ENCODE peak calls at places on chromosomes 11 and 22, in seven cellular contexts. V is mammary epithelial cell, F is fibroblast of mammary gland, S is Peyer's patch, W is lower leg skin, A is stomach, O is transverse colon. M is an unnamed sample.

GRCh38 chr11:16097543-16097942 is 258.8 kb downstream of the SOX6 start:
- DNase-seq in O (peak), A (no peak), V (peak), S (peak), F (no peak), W (peak), M (no peak)

GRCh38 chr11:108931168-108931567 is 266.3 kb downstream of the DDX10 start:
- DNase-seq in V (no peak), S (no peak), F (peak), O (no peak), A (no peak), W (no peak), M (no peak)

GRCh38 chr11:61814242-61814957 is 2.4 kb downstream of the FADS1 start:
- DNase-seq in S (no peak), W (peak), F (peak), V (peak), A (no peak), O (peak), M (no peak)

GRCh38 chr22:27580311-27580897 is 221.2 kb downstream of the MN1 start:
- DNase-seq in S (no peak), F (peak), W (no peak), O (no peak), A (no peak), V (no peak), M (no peak)

GRCh38 chr22:40051322-40051721 is 56.6 kb downstream of the FAM83F start:
- DNase-seq in V (no peak), W (no peak), A (no peak), O (no peak), F (no peak), S (no peak), M (no peak)

GRCh38 chr11:16081756-16082531 is 274.4 kb downstream of the SOX6 start:
- DNase-seq in V (no peak), W (no peak), S (no peak), F (no peak), A (no peak), O (no peak), M (no peak)

GRCh38 chr11:17021550-17021949 is 7.3 kb upstream of the PLEKHA7 start:
- DNase-seq in S (no peak), W (no peak), F (no peak), A (no peak), O (no peak), V (no peak), M (no peak)

GRCh38 chr11:35725880-35726279 is 63.3 kb downstream of the TRIM44 start:
- DNase-seq in W (no peak), F (peak), S (peak), O (no peak), V (peak), A (no peak), M (no peak)

GRCh38 chr11:44930588-44931302 is 19.9 kb downstream of the TP53I11 start:
- DNase-seq in O (no peak), S (no peak), F (no peak), W (no peak), A (no peak), V (no peak), M (no peak)

GRCh38 chr11:62430350-62430749 is 11.5 kb downstream of the SCGB1A1 start:
- DNase-seq in S (no peak), A (no peak), W (no peak), V (no peak), O (no peak), F (peak), M (no peak)

DNA sequence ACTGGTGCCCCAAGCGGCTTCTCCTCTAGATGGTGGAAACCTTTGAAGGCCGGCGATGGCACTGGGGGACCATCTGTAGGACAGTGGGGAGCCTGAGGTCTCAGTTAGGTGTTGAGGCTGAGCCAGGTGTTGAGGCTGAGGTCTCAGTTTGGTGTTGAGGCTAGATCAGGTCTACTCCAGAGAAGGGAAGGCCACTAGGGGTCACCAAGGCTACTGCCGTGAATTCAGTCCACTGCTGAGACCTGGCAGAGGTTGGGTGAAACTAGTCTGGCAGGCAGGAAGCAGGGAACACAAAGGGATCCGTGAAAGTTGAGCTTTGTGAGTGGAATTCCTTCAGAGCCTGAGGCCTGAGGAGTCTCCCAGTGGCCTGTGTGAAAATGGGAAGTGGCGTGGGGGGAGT is 123.8 kb upstream of the FGF3 start:
- DNase-seq in A (peak), O (no peak), S (no peak), W (no peak), F (no peak), V (peak), M (no peak)
- TF ChIP-seq CTCF in A (no peak), O (peak), S (no peak), W (no peak), F (no peak), V (peak), M (no peak)

DNA sequence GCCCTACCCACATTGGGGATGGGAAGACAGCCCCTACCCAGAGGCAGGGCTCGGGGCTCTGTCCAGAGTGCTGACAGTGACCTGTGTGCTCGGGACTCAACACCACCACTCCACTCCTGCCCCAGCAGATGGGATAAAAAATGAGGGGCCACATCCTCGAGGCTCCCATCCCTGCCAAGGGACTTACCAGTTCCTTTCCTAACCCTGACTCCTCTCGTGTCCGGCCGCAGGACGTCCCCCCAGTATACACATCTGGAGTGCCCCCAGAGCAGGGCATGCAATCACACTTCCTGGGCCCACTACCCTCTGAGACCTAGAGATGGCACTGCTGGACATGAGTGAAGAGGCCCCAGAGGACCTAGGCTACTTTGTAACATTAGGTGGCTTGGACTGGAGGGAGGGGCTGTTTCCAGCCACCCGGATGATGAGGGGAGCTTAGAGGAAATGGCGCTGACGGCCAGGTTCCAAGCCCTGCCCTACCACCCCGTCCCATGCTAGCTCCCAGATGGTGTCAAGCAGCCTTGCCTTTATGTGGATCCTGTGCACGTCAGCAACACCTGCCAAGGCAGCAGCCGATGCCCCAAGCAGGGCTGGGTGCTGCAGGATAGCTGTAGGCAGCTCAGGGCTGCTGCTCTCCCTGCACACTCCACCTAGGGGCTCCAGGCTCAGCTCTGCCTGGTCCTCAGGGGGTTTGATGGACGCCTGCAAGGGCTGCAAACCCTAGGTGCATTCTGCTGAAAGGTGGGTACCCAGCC is 86.6 kb downstream of the DGCR2 start:
- DNase-seq in W (no peak), F (no peak), A (peak), V (no peak), S (peak), O (no peak), M (no peak)
- TF ChIP-seq CTCF in W (no peak), F (no peak), A (no peak), V (peak), S (no peak), O (no peak), M (no peak)

GRCh38 chr11:75403037-75403436 is 3.7 kb downstream of the RPS3 start:
- DNase-seq in F (no peak), W (no peak), V (no peak), S (no peak), A (no peak), O (no peak), M (no peak)

GRCh38 chr11:75400110-75400865 is 970 bp downstream of the RPS3 start:
- DNase-seq in A (no peak), W (no peak), S (no peak), O (no peak), F (peak), V (peak), M (no peak)

GRCh38 chr11:75403983-75404658 is 4.8 kb downstream of the RPS3 start:
- DNase-seq in S (no peak), O (no peak), W (no peak), F (peak), V (no peak), A (no peak), M (no peak)

GRCh38 chr11:75399344-75400109 is at the start of gene RPS3:
- DNase-seq in A (peak), S (peak), F (peak), V (peak), O (peak), W (peak), M (peak)

GRCh38 chr11:75402002-75402773 is 2.9 kb downstream of the RPS3 start:
- DNase-seq in A (no peak), W (no peak), S (no peak), V (no peak), O (no peak), F (no peak), M (no peak)
- TF ChIP-seq CTCF in A (no peak), W (no peak), S (no peak), V (no peak), O (no peak), F (no peak), M (no peak)

GRCh38 chr11:55895216-55895615 is 12.1 kb downstream of the TRIM51 start:
- DNase-seq in S (no peak), W (no peak), F (no peak), V (no peak), O (no peak), A (no peak), M (no peak)
- TF ChIP-seq CTCF in S (no peak), W (no peak), F (no peak), V (no peak), O (no peak), A (no peak), M (no peak)

GRCh38 chr11:18310800-18311340 is 11.1 kb downstream of the HPS5 start:
- DNase-seq in F (peak), W (no peak), O (no peak), S (peak), V (peak), A (no peak), M (no peak)
- TF ChIP-seq CTCF in F (no peak), W (no peak), O (no peak), S (no peak), V (no peak), A (no peak), M (no peak)

DNA sequence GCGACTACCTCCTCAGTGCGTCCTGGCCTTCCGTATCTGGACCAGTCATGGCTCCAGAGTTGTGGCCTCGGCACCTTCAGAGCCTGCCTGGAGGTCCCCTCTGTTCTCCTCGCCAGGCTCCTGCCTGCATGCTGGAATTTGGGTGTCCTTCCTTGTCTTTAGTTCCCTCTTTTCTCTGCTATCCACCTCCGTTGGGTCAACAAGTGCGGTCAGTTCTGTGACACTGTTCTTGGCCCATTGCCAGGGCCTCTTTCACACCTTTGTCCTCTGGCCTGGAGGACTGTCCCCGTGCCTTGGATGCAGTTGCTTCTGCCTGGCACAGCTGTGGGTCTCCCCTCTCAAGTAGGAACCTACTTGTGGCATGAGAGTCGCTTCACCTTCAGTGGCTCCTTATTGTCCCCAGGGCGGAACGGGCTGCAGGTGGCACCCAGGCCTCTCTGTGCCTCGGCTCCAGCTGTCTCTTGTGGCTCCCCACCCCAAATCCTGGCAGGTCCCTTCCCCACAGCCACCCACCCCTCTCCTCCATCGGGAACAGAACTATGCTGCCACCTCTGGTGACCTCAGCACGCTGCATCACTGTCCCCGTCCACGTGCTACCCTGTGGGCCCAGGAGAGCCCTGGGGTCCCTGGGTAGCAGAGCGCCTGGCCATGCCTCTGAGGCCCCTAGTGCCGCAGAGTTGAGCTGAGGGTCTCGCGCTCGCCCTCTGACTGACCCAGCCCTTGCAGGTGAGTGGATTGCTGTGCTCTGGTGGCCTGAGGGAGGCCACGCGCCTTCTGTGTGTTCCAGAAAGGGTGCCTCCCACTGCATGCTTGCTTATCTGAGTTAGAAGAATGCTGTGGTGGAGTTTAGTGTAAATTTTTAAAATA is 4.7 kb downstream of the DGCR8 start:
- DNase-seq in A (peak), W (no peak), S (no peak), V (no peak), F (peak), O (no peak), M (no peak)
- TF ChIP-seq CTCF in A (peak), W (no peak), S (no peak), V (peak), F (peak), O (peak), M (no peak)

M was measured in natural killer cell.